ENCODE peak calls at places on chromosomes 16 and 17, in six cellular contexts. V is trophoblast cell, Q is IMR-90, E is neuronal stem cell, B is H9, C is mesenchymal stem cell. D is an unnamed sample.

GRCh38 chr16:47638175-47638574 is 177.0 kb downstream of the PHKB start:
- DNase-seq in V (no peak), Q (no peak), E (no peak), B (no peak), C (no peak), D (no peak)

GRCh38 chr16:62548095-62548494 is 511.9 kb upstream of the CDH8 start:
- DNase-seq in V (no peak), Q (no peak), E (no peak), B (peak; percentile 46), C (no peak), D (no peak)

GRCh38 chr17:146983-147761 is 9.8 kb downstream of the SCGB1C2 start:
- DNase-seq in V (no peak), Q (no peak), E (no peak), B (no peak), C (no peak), D (no peak)

GRCh38 chr16:55403464-55403863 is 75.5 kb upstream of the MMP2 start:
- DNase-seq in V (no peak), Q (no peak), E (no peak), B (no peak), C (no peak), D (no peak)

GRCh38 chr17:34623856-34624766 is 44.7 kb downstream of the TMEM132E start:
- DNase-seq in V (peak; percentile 84), Q (no peak), E (no peak), B (no peak), C (no peak), D (no peak)

GRCh38 chr16:188674-189073 is 8.4 kb downstream of the HBQ1 start:
- DNase-seq in V (no peak), Q (no peak), E (no peak), B (no peak), C (no peak), D (no peak)

GRCh38 chr17:69111794-69112193 is 29.9 kb downstream of the ABCA6 start:
- DNase-seq in V (no peak), Q (no peak), E (no peak), B (no peak), C (no peak), D (no peak)

GRCh38 chr17:38561416-38562214 is 44.1 kb downstream of the SRCIN1 start:
- DNase-seq in V (no peak), Q (no peak), E (no peak), B (peak; percentile 73), C (no peak), D (no peak)

GRCh38 chr17:4839965-4840892 is 7.1 kb downstream of the MINK1 start:
- DNase-seq in V (no peak), Q (peak; percentile 67), E (no peak), B (no peak), C (peak; percentile 68), D (no peak)

GRCh38 chr17:31492206-31492605 is 100.7 kb downstream of the RAB11FIP4 start:
- DNase-seq in V (no peak), Q (no peak), E (no peak), B (no peak), C (no peak), D (no peak)

GRCh38 chr16:2008631-2009301 is 855 bp downstream of the ZNF598 start:
- DNase-seq in V (no peak), Q (peak; percentile 44), E (no peak), B (no peak), C (peak; percentile 67), D (no peak)

GRCh38 chr16:61818850-61819249 is 217.4 kb downstream of the CDH8 start:
- DNase-seq in V (no peak), Q (no peak), E (no peak), B (no peak), C (no peak), D (no peak)

GRCh38 chr17:43900183-43900857 is 7.0 kb downstream of the MPP2 start:
- DNase-seq in V (peak; percentile 80), Q (peak; percentile 72), E (peak; percentile 89), B (peak; percentile 96), C (peak; percentile 85), D (peak; percentile 95)

GRCh38 chr17:47676510-47676909 is 17.5 kb upstream of the TBKBP1 start:
- DNase-seq in V (no peak), Q (no peak), E (no peak), B (no peak), C (no peak), D (no peak)

GRCh38 chr17:81331527-81332043 is 36.5 kb upstream of the SLC38A10 start:
- DNase-seq in V (no peak), Q (no peak), E (no peak), B (peak; percentile 37), C (no peak), D (no peak)

GRCh38 chr17:45371414-45372324 is 54.8 kb upstream of the MAP3K14 start:
- DNase-seq in V (peak; percentile 96), Q (peak; percentile 96), E (peak; percentile 82), B (peak; percentile 98), C (peak; percentile 94), D (peak; percentile 92)

GRCh38 chr16:54473201-54473993 is 186.8 kb upstream of the IRX3 start:
- DNase-seq in V (no peak), Q (no peak), E (no peak), B (no peak), C (no peak), D (no peak)

GRCh38 chr16:66740010-66740409 is 11.4 kb downstream of the DYNC1LI2 start:
- DNase-seq in V (peak; percentile 27), Q (peak; percentile 32), E (peak; percentile 46), B (peak; percentile 60), C (peak; percentile 55), D (no peak)

GRCh38 chr16:89308391-89309333 is 91.2 kb downstream of the ZNF778 start:
- DNase-seq in V (peak; percentile 19), Q (no peak), E (no peak), B (peak; percentile 72), C (no peak), D (no peak)

GRCh38 chr17:19713462-19713861 is 2.9 kb downstream of the SLC47A2 start:
- DNase-seq in V (no peak), Q (no peak), E (no peak), B (peak; percentile 71), C (no peak), D (no peak)

GRCh38 chr17:38549285-38549684 is 56.5 kb downstream of the SRCIN1 start:
- DNase-seq in V (no peak), Q (no peak), E (no peak), B (no peak), C (no peak), D (no peak)

GRCh38 chr16:4917117-4917516 is 19.8 kb downstream of the PPL start:
- DNase-seq in V (no peak), Q (peak; percentile 74), E (no peak), B (no peak), C (peak; percentile 24), D (no peak)

GRCh38 chr17:9865585-9865984 is 39.5 kb downstream of the RCVRN start:
- DNase-seq in V (no peak), Q (no peak), E (no peak), B (peak; percentile 0), C (peak; percentile 37), D (no peak)

GRCh38 chr17:74210191-74211140 is 2.9 kb upstream of the TTYH2 start:
- DNase-seq in V (peak; percentile 43), Q (peak; percentile 58), E (peak; percentile 37), B (peak; percentile 85), C (peak; percentile 78), D (no peak)

GRCh38 chr16:72986011-72986410 is 61.9 kb downstream of the ZFHX3 start:
- DNase-seq in V (no peak), Q (no peak), E (no peak), B (no peak), C (peak; percentile 18), D (no peak)

GRCh38 chr17:35799942-35800341 is 4.5 kb upstream of the MMP28 start:
- DNase-seq in V (no peak), Q (no peak), E (no peak), B (no peak), C (no peak), D (no peak)

GRCh38 chr17:57935833-57936807 is 19.1 kb downstream of the CUEDC1 start:
- DNase-seq in V (no peak), Q (peak; percentile 55), E (peak; percentile 89), B (peak; percentile 68), C (peak; percentile 82), D (no peak)

GRCh38 chr16:14004031-14004718 is 66.9 kb upstream of the MRTFB start:
- DNase-seq in V (no peak), Q (no peak), E (no peak), B (no peak), C (no peak), D (no peak)

DNA sequence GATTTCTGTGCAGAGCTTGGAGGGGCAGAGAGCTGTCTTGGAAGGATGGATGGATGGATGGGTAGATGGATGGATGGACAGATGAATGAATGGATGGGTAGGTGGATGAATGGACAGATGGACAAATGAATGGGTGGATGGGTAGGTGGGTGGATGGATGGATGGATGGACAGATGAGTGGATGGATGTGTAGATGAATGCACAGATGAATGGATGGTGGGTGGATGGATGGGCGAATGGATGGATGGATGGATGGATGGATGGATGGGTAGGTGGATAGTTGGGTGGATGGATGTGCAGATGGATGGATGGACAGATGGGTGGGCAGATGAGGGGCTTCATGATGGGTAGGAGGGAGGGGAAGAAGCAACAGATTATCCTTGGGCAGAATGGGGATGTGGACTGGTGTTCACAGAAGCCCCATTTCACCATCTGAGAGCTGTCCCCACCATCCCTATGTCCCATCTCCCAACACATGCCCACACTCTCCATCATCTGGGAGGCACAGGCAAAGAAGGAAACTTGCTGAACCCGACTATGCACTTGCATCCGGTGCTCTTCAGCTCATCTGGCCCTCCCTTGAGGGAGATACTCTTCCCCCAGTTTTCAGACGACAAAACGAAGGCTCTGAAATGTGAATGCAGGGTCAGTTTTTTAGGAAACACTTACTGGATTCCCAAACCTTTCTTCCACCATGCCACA is 57.2 kb downstream of the IL21R start:
- DNase-seq in V (no peak), Q (no peak), E (no peak), B (no peak), C (no peak), D (no peak)
- H4K8ac ChIP-seq in V (no peak overlapping the region), Q (no peak overlapping the region), E (no peak overlapping the region), B (no peak overlapping the region), C (no peak overlapping the region), D (no peak overlapping the region)

GRCh38 chr17:12178644-12179330 is 158.1 kb downstream of the MAP2K4 start:
- DNase-seq in V (no peak), Q (no peak), E (no peak), B (no peak), C (no peak), D (no peak)
- H4K8ac ChIP-seq in V (no peak overlapping the region), Q (no peak overlapping the region), E (no peak overlapping the region), B (no peak overlapping the region), C (no peak overlapping the region), D (no peak overlapping the region)

DNA sequence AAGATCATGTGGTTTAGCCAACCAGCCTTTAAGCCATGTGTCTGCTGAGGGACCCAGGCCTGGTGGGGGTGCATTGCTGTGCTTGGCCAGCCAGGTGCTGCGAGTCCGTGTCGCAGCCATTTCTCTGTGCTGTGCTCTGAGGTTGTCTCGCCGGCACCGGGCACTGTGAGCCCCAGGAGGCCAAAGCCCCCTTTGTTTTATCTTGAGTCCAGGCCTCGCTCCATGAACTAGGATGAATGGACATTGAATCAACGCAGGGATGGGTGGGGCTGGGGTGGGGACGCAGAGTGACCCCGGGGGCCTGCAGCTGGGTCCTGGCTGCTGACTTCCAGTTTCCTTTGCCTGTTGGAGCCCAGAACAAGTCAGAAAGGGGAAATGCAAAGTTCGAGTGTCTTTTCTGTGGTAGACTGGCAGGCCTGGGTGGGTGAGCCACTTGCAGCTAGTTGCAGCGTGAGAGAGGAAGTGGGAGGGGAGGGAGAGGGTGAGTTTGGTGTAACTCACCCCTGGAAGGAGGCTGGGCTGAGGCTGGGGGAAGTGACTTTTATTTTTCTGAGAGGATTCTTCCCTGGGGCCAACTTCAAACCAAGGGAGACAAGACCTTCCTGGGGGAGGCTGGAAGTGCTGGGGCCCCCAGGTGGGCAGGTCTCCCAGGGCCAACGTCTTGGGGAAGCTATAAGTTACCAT is 324.7 kb downstream of the SEC14L1 start:
- DNase-seq in V (no peak), Q (peak; percentile 77), E (no peak), B (peak; percentile 69), C (peak; percentile 89), D (no peak)
- H4K8ac ChIP-seq in V (peak overlapping the region; percentile 8), Q (peak overlapping the region; percentile 43), E (no peak overlapping the region), B (no peak overlapping the region), C (peak overlapping the region; percentile 68), D (no peak overlapping the region)

GRCh38 chr17:82518826-82519810 is at the start of gene FOXK2:
- DNase-seq in V (peak; percentile 93), Q (peak; percentile 95), E (peak; percentile 94), B (peak; percentile 98), C (peak; percentile 94), D (peak; percentile 95)
- H4K8ac ChIP-seq in V (peak within 1 kb of the TSS; percentile 100), Q (peak within 1 kb of the TSS; percentile 95), E (no peak within 1 kb of the TSS), B (no peak within 1 kb of the TSS), C (peak within 1 kb of the TSS; percentile 82), D (peak within 1 kb of the TSS; percentile 79)